ENCODE peak calls at places on chromosome X, in four cellular contexts. B is HCT116, I is GM12878, K is H1. G is an unnamed sample.

GRCh38 chrX:48531359-48531954 is 8.1 kb upstream of the TBC1D25 start:
- DNase-seq in B (no peak), I (no peak), K (no peak), G (no peak)

GRCh38 chrX:118682258-118683014 is 45.0 kb upstream of the IL13RA1 start:
- DNase-seq in B (no peak), K (no peak), I (no peak), G (no peak)

GRCh38 chrX:11423362-11423818 is 130.2 kb downstream of the AMELX start:
- DNase-seq in B (no peak), K (no peak), I (peak; percentile 17), G (no peak)

GRCh38 chrX:53435997-53436396 is 1.8 kb upstream of the HSD17B10 start:
- DNase-seq in K (no peak), B (peak; percentile 51), I (peak; percentile 9), G (peak; percentile 38)

GRCh38 chrX:30521440-30522182 is 56.0 kb downstream of the TASL start:
- DNase-seq in I (no peak), B (no peak), K (no peak), G (no peak)

GRCh38 chrX:74534569-74535038 is 79.8 kb downstream of the RLIM start:
- DNase-seq in K (no peak), I (peak; percentile 36), B (no peak), G (no peak)

GRCh38 chrX:47633671-47634590 is 4.2 kb upstream of the CFP start:
- DNase-seq in K (no peak), I (no peak), B (no peak), G (no peak)

GRCh38 chrX:13697440-13697839 is 8.5 kb downstream of the RAB9A start:
- DNase-seq in B (no peak), K (no peak), I (peak; percentile 73), G (no peak)

GRCh38 chrX:153667281-153667831 is 6.3 kb downstream of the PNCK start:
- DNase-seq in I (no peak), B (no peak), K (no peak), G (no peak)

GRCh38 chrX:134715930-134716619 is 57.8 kb upstream of the PLAC1 start:
- DNase-seq in I (no peak), B (no peak), K (no peak), G (no peak)

GRCh38 chrX:154444001-154444754 is at the start of gene FAM50A:
- DNase-seq in K (no peak), I (no peak), B (no peak), G (peak; percentile 66)

GRCh38 chrX:81120936-81121351 is 80.8 kb downstream of the HMGN5 start:
- DNase-seq in K (no peak), B (no peak), I (peak; percentile 30), G (peak; percentile 58)

GRCh38 chrX:148500428-148501120 is at the start of gene AFF2:
- DNase-seq in B (no peak), K (no peak), I (no peak), G (no peak)

GRCh38 chrX:155718964-155719586 is 106.3 kb upstream of the TMLHE start:
- DNase-seq in B (no peak), K (no peak), I (no peak), G (no peak)

GRCh38 chrX:124028177-124028576 is 66.7 kb downstream of the STAG2 start:
- DNase-seq in I (no peak), B (no peak), K (no peak), G (no peak)

GRCh38 chrX:109783712-109784109 is 50.7 kb upstream of the ACSL4 start:
- DNase-seq in K (no peak), B (no peak), I (no peak), G (no peak)

GRCh38 chrX:154534526-154535322 is 11.9 kb downstream of the G6PD start:
- DNase-seq in B (peak; percentile 28), I (peak; percentile 38), K (peak; percentile 54), G (peak; percentile 75)

GRCh38 chrX:21725498-21725897 is 32.4 kb downstream of the SMPX start:
- DNase-seq in K (no peak), I (no peak), B (peak; percentile 6), G (no peak)

GRCh38 chrX:53159184-53159583 is 65.2 kb downstream of the KANTR start:
- DNase-seq in K (no peak), B (no peak), I (no peak), G (no peak)

GRCh38 chrX:108285361-108285760 is 152.9 kb downstream of the COL4A6 start:
- DNase-seq in B (no peak), I (no peak), K (no peak), G (no peak)

GRCh38 chrX:95290455-95290854 is 1394.2 kb upstream of the DIAPH2 start:
- DNase-seq in I (no peak), K (peak; percentile 0), B (no peak), G (no peak)

GRCh38 chrX:52995135-52995973 is 37.0 kb upstream of the FAM156A start:
- DNase-seq in B (peak; percentile 89), K (peak; percentile 68), I (peak; percentile 78), G (peak; percentile 85)

GRCh38 chrX:124862304-124862703 is 457.4 kb upstream of the TEX13C start:
- DNase-seq in B (no peak), K (no peak), I (no peak), G (no peak)

GRCh38 chrX:151710457-151710856 is 5.4 kb upstream of the FATE1 start:
- DNase-seq in B (no peak), K (no peak), I (no peak), G (no peak)

GRCh38 chrX:142428916-142429315 is 223.8 kb upstream of the MAGEC2 start:
- DNase-seq in K (no peak), I (no peak), B (no peak), G (no peak)

GRCh38 chrX:47422444-47422843 is 52.1 kb downstream of the ZNF157 start:
- DNase-seq in B (no peak), K (no peak), I (no peak), G (no peak)

GRCh38 chrX:136028383-136028984 is 43.2 kb downstream of the SLC9A6 start:
- DNase-seq in B (peak; percentile 21), I (no peak), K (no peak), G (no peak)

DNA sequence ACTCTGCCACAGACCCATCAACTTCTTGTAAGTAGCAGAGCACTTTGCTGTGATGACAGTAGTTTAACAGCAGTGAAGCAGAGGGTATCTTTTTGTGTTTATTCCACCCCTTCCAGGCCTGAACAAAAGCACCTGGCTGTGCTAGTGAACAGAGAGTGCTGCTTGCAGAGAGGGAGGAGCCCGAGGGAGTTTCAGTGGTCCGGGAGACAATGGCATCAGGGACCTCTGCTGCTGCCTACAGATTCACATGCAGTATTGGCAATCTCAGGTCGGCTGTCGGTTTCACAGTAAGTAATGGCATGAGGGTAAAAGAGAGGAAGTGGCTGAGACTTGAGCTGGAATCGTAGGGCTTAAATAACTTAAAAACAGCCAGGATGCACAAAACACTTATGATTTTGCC is 755.8 kb downstream of the RPA4 start:
- DNase-seq in K (peak; percentile 39), B (no peak), I (no peak), G (no peak)
- TF ChIP-seq JUND in K (no peak), B (no peak), I (no peak), G (no peak)

DNA sequence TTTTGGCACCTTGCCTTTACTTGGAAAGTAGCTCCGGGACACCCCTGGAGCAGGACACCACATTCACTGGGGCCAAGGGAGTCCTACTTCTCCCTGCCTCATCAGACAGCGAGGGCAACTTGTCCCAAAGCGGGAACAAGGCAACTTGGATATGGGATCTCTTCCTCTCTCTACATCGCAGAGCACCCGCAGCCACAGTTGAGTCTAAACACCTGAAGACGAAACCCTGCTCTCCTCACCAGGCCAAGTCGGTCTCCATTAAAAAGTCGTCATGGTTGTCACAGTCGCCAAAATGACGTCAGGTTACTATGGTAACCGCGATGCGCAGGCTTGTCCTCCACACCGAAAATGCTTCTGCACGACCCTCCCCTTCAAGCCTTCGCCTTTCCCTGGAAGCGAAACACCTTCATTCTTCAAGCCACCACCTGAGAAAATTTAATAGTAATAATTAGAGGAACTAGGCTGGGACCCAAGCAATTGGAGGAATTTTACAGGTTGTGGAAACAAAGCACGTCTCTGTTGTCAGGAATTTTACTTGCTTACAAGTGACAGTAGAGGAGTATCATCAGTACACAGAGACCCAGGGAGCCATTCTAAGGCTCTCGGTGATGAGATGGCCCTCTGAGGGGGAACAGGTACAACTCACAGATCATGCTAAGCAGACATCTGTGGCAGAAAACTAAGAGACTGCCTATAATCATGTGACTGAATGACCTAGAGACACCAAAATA is 30.5 kb upstream of the TCEAL4 start:
- DNase-seq in K (no peak), B (no peak), I (no peak), G (no peak)
- TF ChIP-seq JUND in K (no peak), B (no peak), I (no peak), G (no peak)

GRCh38 chrX:132017431-132018185 is 5.5 kb upstream of the STK26 start:
- DNase-seq in B (no peak), K (no peak), I (no peak), G (no peak)

GRCh38 chrX:132016628-132017430 is 6.3 kb upstream of the STK26 start:
- DNase-seq in K (no peak), I (no peak), B (no peak), G (no peak)

GRCh38 chrX:132015875-132016274 is 7.2 kb upstream of the STK26 start:
- DNase-seq in I (no peak), K (no peak), B (no peak), G (no peak)
- TF ChIP-seq JUND in I (no peak), K (no peak), B (no peak), G (no peak)

DNA sequence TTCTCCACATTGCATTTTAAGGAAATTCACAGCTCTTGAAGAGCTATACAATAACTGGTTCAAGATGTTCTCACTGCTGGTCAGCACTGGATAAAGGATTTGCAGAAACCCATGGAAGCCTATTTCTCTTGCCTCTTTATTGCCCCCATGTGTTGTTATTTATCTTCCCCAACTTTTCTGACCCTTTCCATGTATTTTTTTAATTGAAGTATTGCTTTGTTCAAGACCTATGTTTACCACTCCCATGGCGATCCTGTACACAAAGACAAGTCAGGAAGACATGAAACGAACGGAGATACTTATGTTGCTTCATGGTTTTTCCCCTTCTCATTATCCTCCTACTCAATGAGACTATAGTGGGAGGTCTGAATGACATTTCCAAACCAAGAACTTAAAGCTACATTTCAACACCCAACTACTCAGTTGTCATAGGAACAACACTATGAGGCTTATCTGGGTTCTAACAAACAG is 566.4 kb upstream of the DIPK2B start:
- DNase-seq in B (no peak), K (no peak), I (no peak), G (no peak)
- TF ChIP-seq JUND in B (no peak), K (no peak), I (no peak), G (no peak)

DNA sequence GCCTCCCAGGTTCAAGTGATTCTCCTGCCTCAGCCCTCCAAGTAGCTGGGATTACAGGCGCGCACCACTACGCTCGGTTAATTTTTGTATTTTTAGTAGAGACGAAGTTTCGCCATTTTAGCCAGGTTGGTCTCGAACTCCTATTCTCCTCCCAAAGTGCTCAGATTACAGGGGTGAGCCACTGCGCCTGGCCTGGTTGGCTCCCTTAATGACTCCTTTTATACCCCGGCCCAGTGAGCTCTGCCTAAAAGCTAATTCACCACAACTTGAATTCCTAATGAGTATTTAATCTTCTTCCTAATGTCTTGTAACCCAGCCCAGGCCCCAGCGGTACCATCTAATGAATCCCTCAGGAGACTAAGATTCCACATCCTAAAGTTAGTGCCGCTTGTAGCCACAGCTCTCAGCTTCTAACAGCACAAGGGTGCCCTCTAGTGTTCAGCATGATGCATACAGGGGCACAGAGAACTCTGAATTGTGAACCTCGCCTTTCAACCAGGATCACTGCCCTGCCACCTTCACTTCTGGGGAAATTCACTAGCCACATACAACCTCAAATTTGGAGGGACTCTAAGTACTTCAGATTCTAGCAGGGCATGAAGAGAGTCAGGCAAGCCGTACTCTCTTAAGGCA is 89.5 kb downstream of the OR13H1 start:
- DNase-seq in B (peak; percentile 29), K (peak; percentile 2), I (peak; percentile 4), G (peak; percentile 0)
- TF ChIP-seq JUND in B (no peak), K (no peak), I (no peak), G (no peak)

G was measured in T47D.